ENCODE peak calls at places on chromosome 7, in seven cellular contexts. M, X, A, F, G, Y and Z are unnamed samples.

GRCh38 chr7:159033956-159034938 is 110.4 kb downstream of the VIPR2 start:
- DNase-seq in F (no peak), M (no peak), G (no peak), Y (no peak), A (peak), X (no peak), Z (no peak)

GRCh38 chr7:115183431-115184057 is 261.6 kb downstream of the MDFIC start:
- DNase-seq in F (no peak), A (no peak), Y (no peak), X (peak), G (no peak), M (no peak), Z (no peak)

GRCh38 chr7:30665043-30665442 is 17.2 kb downstream of the CRHR2 start:
- DNase-seq in F (no peak), G (no peak), X (no peak), A (no peak), Y (no peak), M (no peak), Z (no peak)

GRCh38 chr7:98400538-98401427 is at the start of gene BAIAP2L1:
- DNase-seq in Y (peak), M (no peak), F (peak), G (peak), A (peak), X (peak), Z (peak)

GRCh38 chr7:96052860-96053452 is 268.9 kb downstream of the SLC25A13 start:
- DNase-seq in Y (no peak), F (no peak), X (no peak), G (no peak), A (no peak), M (no peak), Z (no peak)

GRCh38 chr7:155230169-155230593 is 67.5 kb upstream of the INSIG1 start:
- DNase-seq in X (peak), A (no peak), F (peak), Y (peak), G (no peak), M (peak), Z (peak)

GRCh38 chr7:141244466-141244865 is 170.6 kb downstream of the TMEM178B start:
- DNase-seq in Y (no peak), X (no peak), F (no peak), M (no peak), G (no peak), A (no peak), Z (no peak)

GRCh38 chr7:84040365-84040764 is 154.2 kb downstream of the SEMA3A start:
- DNase-seq in G (no peak), A (no peak), Y (no peak), M (no peak), F (no peak), X (no peak), Z (no peak)

GRCh38 chr7:100516135-100516812 is 22.7 kb upstream of the AGFG2 start:
- DNase-seq in X (peak), M (no peak), Y (peak), F (peak), A (no peak), G (no peak), Z (no peak)

GRCh38 chr7:38615665-38616064 is 15.5 kb downstream of the AMPH start:
- DNase-seq in X (no peak), A (no peak), M (no peak), F (no peak), Y (no peak), G (no peak), Z (no peak)

GRCh38 chr7:144452064-144452463 is 48.6 kb upstream of the NOBOX start:
- DNase-seq in M (no peak), F (no peak), X (no peak), A (no peak), Y (no peak), G (peak), Z (no peak)

GRCh38 chr7:4739528-4739992 is 35.9 kb upstream of the AP5Z1 start:
- DNase-seq in Y (peak), G (no peak), F (peak), M (no peak), A (peak), X (peak), Z (no peak)

GRCh38 chr7:133053321-133053891 is 28.5 kb downstream of the CHCHD3 start:
- DNase-seq in F (peak), X (peak), A (peak), M (peak), G (no peak), Y (peak), Z (peak)

GRCh38 chr7:114652041-114652440 is 237.4 kb downstream of the FOXP2 start:
- DNase-seq in X (no peak), M (no peak), G (peak), Y (no peak), F (no peak), A (no peak), Z (no peak)

GRCh38 chr7:68321076-68321639 is 1277.1 kb upstream of the AUTS2 start:
- DNase-seq in F (no peak), Y (no peak), A (no peak), X (peak), M (no peak), G (peak), Z (peak)

GRCh38 chr7:44617225-44617885 is 10.9 kb downstream of the OGDH start:
- DNase-seq in M (no peak), F (no peak), A (no peak), G (no peak), Y (peak), X (peak), Z (peak)

GRCh38 chr7:105876964-105877601 is 684 bp upstream of the ATXN7L1 start:
- DNase-seq in A (peak), X (peak), G (no peak), Y (peak), F (peak), M (peak), Z (peak)
- TF ChIP-seq CTCF in A (peak), X (no peak), G (no peak), Y (peak), F (no peak), M (peak), Z (peak)

GRCh38 chr7:107089627-107090026 is 45.1 kb downstream of the PRKAR2B start:
- DNase-seq in G (no peak), Y (no peak), A (no peak), F (no peak), X (no peak), M (no peak), Z (no peak)
- TF ChIP-seq CTCF in G (no peak), Y (no peak), A (no peak), F (no peak), X (no peak), M (no peak), Z (no peak)

GRCh38 chr7:25395976-25396375 is 167.7 kb upstream of the NPVF start:
- DNase-seq in M (no peak), F (no peak), G (no peak), Y (no peak), A (no peak), X (no peak), Z (no peak)
- TF ChIP-seq CTCF in M (no peak), F (no peak), G (no peak), Y (no peak), A (no peak), X (no peak), Z (no peak)

GRCh38 chr7:28408974-28409715 is 3.2 kb upstream of the CREB5 start:
- DNase-seq in M (peak), Y (peak), X (peak), A (peak), F (peak), G (peak), Z (peak)

GRCh38 chr7:28414453-28414852 is 2.1 kb downstream of the CREB5 start:
- DNase-seq in X (no peak), G (no peak), Y (no peak), M (no peak), A (no peak), F (no peak), Z (no peak)

GRCh38 chr7:28409716-28410627 is 2.3 kb upstream of the CREB5 start:
- DNase-seq in G (no peak), A (peak), F (peak), M (no peak), X (peak), Y (peak), Z (peak)

GRCh38 chr7:28410628-28411578 is 1.4 kb upstream of the CREB5 start:
- DNase-seq in M (no peak), Y (peak), A (peak), X (peak), F (peak), G (no peak), Z (peak)

GRCh38 chr7:28411876-28412662 is at the start of gene CREB5:
- DNase-seq in X (no peak), F (no peak), M (no peak), A (no peak), Y (peak), G (no peak), Z (peak)
- TF ChIP-seq CTCF in X (peak), F (peak), M (peak), A (peak), Y (peak), G (peak), Z (peak)

DNA sequence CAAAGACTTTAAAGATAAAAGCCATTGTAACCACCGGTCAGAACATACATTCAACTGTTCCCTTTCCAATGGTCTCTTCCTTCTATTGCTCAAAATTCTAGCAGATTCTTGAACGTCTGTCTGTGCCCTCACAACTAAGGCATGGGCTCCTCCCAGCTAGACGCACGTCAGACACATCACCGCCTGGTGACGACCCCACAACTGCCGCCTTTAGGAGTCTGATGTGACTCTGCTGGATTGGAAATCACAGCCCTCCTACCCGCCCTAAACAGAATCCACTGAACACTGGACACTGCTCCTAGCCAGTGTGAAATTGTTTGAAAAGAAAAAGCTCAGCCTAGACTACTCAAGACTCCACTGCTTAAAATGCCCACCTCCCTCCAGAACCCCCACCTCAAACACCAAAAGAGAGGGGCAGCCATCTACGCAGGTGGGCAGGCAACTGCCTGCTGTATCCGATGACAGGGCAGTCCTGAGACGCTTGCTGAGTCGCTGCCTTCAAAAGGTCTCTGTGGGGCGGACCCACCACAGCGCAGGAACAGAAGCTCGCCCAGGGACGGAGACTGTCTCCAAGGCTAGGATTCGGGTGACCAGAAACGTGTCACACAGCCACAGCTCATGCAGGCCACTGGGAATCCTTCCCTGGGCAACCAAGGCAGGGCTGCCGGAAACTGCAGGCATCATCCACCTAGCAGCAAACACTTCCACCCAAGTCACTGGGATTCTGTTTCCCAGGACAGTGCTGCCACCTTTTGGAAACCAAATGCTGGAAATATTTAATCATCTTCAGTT is 34.7 kb downstream of the GSDME start:
- DNase-seq in X (no peak), Y (peak), F (peak), A (no peak), M (no peak), G (no peak), Z (peak)
- TF ChIP-seq CTCF in X (peak), Y (peak), F (peak), A (no peak), M (peak), G (peak), Z (peak)

GRCh38 chr7:117402109-117402508 is 25.2 kb downstream of the ASZ1 start:
- DNase-seq in X (peak), G (no peak), F (peak), Y (no peak), A (no peak), M (no peak), Z (no peak)

GRCh38 chr7:117405519-117405918 is 21.8 kb downstream of the ASZ1 start:
- DNase-seq in F (no peak), G (no peak), A (no peak), M (no peak), X (no peak), Y (no peak), Z (peak)

GRCh38 chr7:117403737-117404136 is 23.6 kb downstream of the ASZ1 start:
- DNase-seq in X (no peak), F (no peak), G (no peak), A (no peak), Y (no peak), M (no peak), Z (no peak)

GRCh38 chr7:117399820-117400422 is 27.4 kb downstream of the ASZ1 start:
- DNase-seq in F (no peak), Y (no peak), M (no peak), G (no peak), A (no peak), X (no peak), Z (peak)

GRCh38 chr7:117401293-117402002 is 25.8 kb downstream of the ASZ1 start:
- DNase-seq in Y (no peak), A (no peak), X (no peak), G (no peak), M (no peak), F (peak), Z (peak)
- TF ChIP-seq CTCF in Y (peak), A (no peak), X (peak), G (no peak), M (peak), F (peak), Z (peak)

GRCh38 chr7:1169409-1170368 is 9.7 kb upstream of the ZFAND2A start:
- DNase-seq in M (no peak), F (peak), Y (peak), A (peak), X (peak), G (no peak), Z (peak)
- TF ChIP-seq CTCF in M (peak), F (peak), Y (peak), A (peak), X (peak), G (peak), Z (peak)

DNA sequence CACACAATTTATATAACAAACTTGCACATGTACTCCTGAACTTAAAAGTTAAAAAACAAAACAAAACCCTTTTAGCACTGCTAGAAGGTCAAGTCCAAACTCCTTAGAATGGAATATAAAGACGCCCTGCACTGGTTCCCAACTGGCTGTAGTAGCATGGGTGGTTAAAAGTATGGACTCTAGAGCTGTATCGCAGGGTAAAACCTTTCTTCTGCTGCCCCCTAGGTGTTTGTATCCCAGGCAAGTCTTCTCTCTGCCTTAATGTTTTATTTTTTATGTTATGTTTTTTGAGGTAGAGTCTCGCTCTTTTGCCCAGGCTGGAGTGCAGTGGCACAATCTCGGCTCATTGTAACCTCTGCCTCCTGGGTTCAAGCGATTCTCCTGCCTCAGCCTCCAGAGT is 35.2 kb downstream of the LSMEM1 start:
- DNase-seq in G (no peak), F (no peak), Y (no peak), M (no peak), X (no peak), A (no peak), Z (no peak)
- TF ChIP-seq CTCF in G (no peak), F (peak), Y (peak), M (peak), X (no peak), A (no peak), Z (peak)

GRCh38 chr7:148337166-148337565 is 253.4 kb upstream of the C7orf33 start:
- DNase-seq in M (no peak), A (no peak), Y (no peak), X (no peak), G (no peak), F (no peak), Z (peak)

GRCh38 chr7:148334959-148335577 is 255.5 kb upstream of the C7orf33 start:
- DNase-seq in Y (peak), G (no peak), X (peak), A (no peak), F (peak), M (peak), Z (peak)

GRCh38 chr7:148337566-148337965 is 253.0 kb upstream of the C7orf33 start:
- DNase-seq in X (no peak), A (no peak), Y (no peak), G (no peak), M (no peak), F (no peak), Z (peak)

GRCh38 chr7:148335790-148336189 is 254.8 kb upstream of the C7orf33 start:
- DNase-seq in A (no peak), M (no peak), G (no peak), F (no peak), X (no peak), Y (no peak), Z (no peak)

GRCh38 chr7:148336411-148336810 is 254.2 kb upstream of the C7orf33 start:
- DNase-seq in G (no peak), Y (no peak), X (no peak), M (no peak), F (no peak), A (no peak), Z (peak)
- TF ChIP-seq CTCF in G (no peak), Y (no peak), X (no peak), M (no peak), F (no peak), A (no peak), Z (no peak)